ENCODE peak calls at places on chromosomes 2 and 18, in eight cellular contexts. Y is NCI-H1436 treated with DMSO at 0.1 percent for 48 hours; T is cardiac muscle cell; Z is stimulated activated naive CD8-positive, alpha-beta T cell treated with anti-CD3 and anti-CD28 coated beads, Interleukin-15, amount 100 ng/mL, for 72 hours; J is B cell; O is NCI-H510A treated with DMSO at 0.1 percent for 48 hours; N is NCI-H526 treated with DMSO at 0.1 percent for 48 hours; P is T-helper 9 cell. R is an unnamed sample.

GRCh38 chr2:118061135-118061955 is 26.9 kb upstream of the INSIG2 start:
- DNase-seq in P (no peak), Z (no peak), N (no peak), T (peak; percentile 29), J (peak; percentile 45), Y (no peak), O (no peak), R (no peak)

GRCh38 chr2:216210711-216211131 is 101.6 kb downstream of the XRCC5 start:
- DNase-seq in Y (no peak), Z (no peak), O (no peak), J (no peak), T (no peak), N (no peak), P (no peak), R (no peak)

GRCh38 chr2:111667542-111668273 is 216.3 kb downstream of the ANAPC1 start:
- DNase-seq in Y (no peak), T (peak; percentile 39), P (no peak), J (no peak), N (no peak), O (no peak), Z (no peak), R (no peak)

GRCh38 chr18:476368-476767 is 24.1 kb downstream of the COLEC12 start:
- DNase-seq in O (no peak), Z (no peak), T (no peak), P (no peak), J (no peak), N (no peak), Y (no peak), R (no peak)

GRCh38 chr2:240614391-240614790 is 10.9 kb upstream of the GPR35 start:
- DNase-seq in Y (no peak), T (no peak), Z (no peak), J (no peak), O (no peak), N (no peak), P (no peak), R (peak; percentile 37)

GRCh38 chr2:151206446-151206968 is 55.2 kb downstream of the RBM43 start:
- DNase-seq in Y (no peak), N (no peak), O (no peak), T (no peak), J (no peak), Z (no peak), P (no peak), R (no peak)

GRCh38 chr2:53021828-53022227 is 745.8 kb upstream of the CHAC2 start:
- DNase-seq in O (no peak), Y (no peak), N (no peak), T (no peak), Z (no peak), P (no peak), J (no peak), R (no peak)

GRCh38 chr2:41928593-41928992 is 119.2 kb upstream of the PKDCC start:
- DNase-seq in T (no peak), Y (no peak), O (no peak), Z (no peak), P (no peak), N (no peak), J (no peak), R (no peak)

GRCh38 chr2:226471987-226472470 is 327.6 kb downstream of the IRS1 start:
- DNase-seq in N (no peak), J (no peak), P (no peak), Y (no peak), Z (no peak), T (no peak), O (no peak), R (no peak)

R was measured in RWPE2.